ENCODE peak calls at places on chromosome 21, in seven cellular contexts. S, I, U, Z, L, P and X are unnamed samples.

GRCh38 chr21:38159355-38159754 is 97.4 kb upstream of the KCNJ15 start:
- DNase-seq in S (peak), I (peak), U (peak), Z (peak), L (peak), P (peak), X (peak)

GRCh38 chr21:17051054-17051453 is 461.8 kb upstream of the CXADR start:
- DNase-seq in S (no peak), I (peak), U (no peak), Z (no peak), L (no peak), P (peak), X (no peak)

GRCh38 chr21:44701541-44701940 is 4.6 kb downstream of the KRTAP10-12 start:
- DNase-seq in S (no peak), I (no peak), U (no peak), Z (no peak), L (no peak), P (no peak), X (no peak)

GRCh38 chr21:44449473-44450363 is 5.6 kb upstream of the LRRC3 start:
- DNase-seq in S (peak), I (no peak), U (no peak), Z (no peak), L (no peak), P (no peak), X (no peak)

GRCh38 chr21:32524010-32524719 is 61.2 kb downstream of the TCP10L start:
- DNase-seq in S (no peak), I (peak), U (peak), Z (no peak), L (no peak), P (no peak), X (peak)

GRCh38 chr21:16532841-16533240 is 803.1 kb downstream of the USP25 start:
- DNase-seq in S (no peak), I (no peak), U (peak), Z (no peak), L (no peak), P (no peak), X (no peak)

GRCh38 chr21:31351973-31352372 is 7.9 kb upstream of the TIAM1 start:
- DNase-seq in S (no peak), I (no peak), U (no peak), Z (no peak), L (no peak), P (peak), X (no peak)

GRCh38 chr21:38993561-38993960 is 187.8 kb downstream of the ETS2 start:
- DNase-seq in S (no peak), I (no peak), U (peak), Z (no peak), L (no peak), P (no peak), X (peak)

GRCh38 chr21:43286196-43286595 is 117.4 kb downstream of the CRYAA start:
- DNase-seq in S (no peak), I (no peak), U (no peak), Z (no peak), L (no peak), P (peak), X (no peak)

GRCh38 chr21:44085491-44086321 is 21.5 kb upstream of the PWP2 start:
- DNase-seq in S (no peak), I (no peak), U (no peak), Z (no peak), L (no peak), P (no peak), X (no peak)

GRCh38 chr21:38293765-38294164 is 37.0 kb downstream of the KCNJ15 start:
- DNase-seq in S (no peak), I (no peak), U (no peak), Z (no peak), L (no peak), P (no peak), X (no peak)

GRCh38 chr21:28833181-28833580 is 159.5 kb downstream of the LTN1 start:
- DNase-seq in S (no peak), I (no peak), U (peak), Z (no peak), L (no peak), P (no peak), X (peak)

GRCh38 chr21:15480160-15480559 is 249.6 kb upstream of the USP25 start:
- DNase-seq in S (no peak), I (no peak), U (no peak), Z (no peak), L (no peak), P (no peak), X (no peak)

GRCh38 chr21:26797878-26798456 is 47.2 kb downstream of the ADAMTS1 start:
- DNase-seq in S (no peak), I (no peak), U (no peak), Z (no peak), L (no peak), P (no peak), X (no peak)

GRCh38 chr21:38165466-38166213 is 91.2 kb upstream of the KCNJ15 start:
- DNase-seq in S (no peak), I (no peak), U (peak), Z (no peak), L (no peak), P (no peak), X (peak)

GRCh38 chr21:17925900-17926299 is 106.7 kb upstream of the C21orf91 start:
- DNase-seq in S (no peak), I (peak), U (peak), Z (no peak), L (no peak), P (no peak), X (peak)

GRCh38 chr21:38448619-38449186 is 49.6 kb downstream of the ERG start:
- DNase-seq in S (peak), I (peak), U (no peak), Z (no peak), L (peak), P (no peak), X (no peak)

GRCh38 chr21:14989359-14989758 is 75.4 kb downstream of the NRIP1 start:
- DNase-seq in S (no peak), I (no peak), U (peak), Z (no peak), L (no peak), P (no peak), X (no peak)

GRCh38 chr21:28615276-28615675 is 377.4 kb downstream of the LTN1 start:
- DNase-seq in S (no peak), I (peak), U (peak), Z (no peak), L (no peak), P (peak), X (no peak)

GRCh38 chr21:32520885-32521735 is 64.2 kb downstream of the TCP10L start:
- DNase-seq in S (no peak), I (no peak), U (peak), Z (no peak), L (no peak), P (peak), X (peak)

GRCh38 chr21:30839304-30839703 is 9.7 kb upstream of the KRTAP7-1 start:
- DNase-seq in S (peak), I (peak), U (no peak), Z (peak), L (peak), P (peak), X (no peak)

GRCh38 chr21:31426235-31426797 is 82.3 kb upstream of the TIAM1 start:
- DNase-seq in S (no peak), I (no peak), U (no peak), Z (no peak), L (no peak), P (no peak), X (no peak)

GRCh38 chr21:7947422-7947821 is 2574.0 kb upstream of the TPTE start:
- DNase-seq in S (no peak), I (no peak), U (no peak), Z (no peak), L (no peak), P (no peak), X (no peak)

GRCh38 chr21:16193758-16194606 is 464.2 kb downstream of the USP25 start:
- DNase-seq in S (peak), I (peak), U (peak), Z (peak), L (peak), P (peak), X (peak)

GRCh38 chr21:21268061-21268471 is 269.9 kb downstream of the NCAM2 start:
- DNase-seq in S (no peak), I (peak), U (peak), Z (no peak), L (no peak), P (no peak), X (no peak)

GRCh38 chr21:17003221-17003620 is 509.6 kb upstream of the CXADR start:
- DNase-seq in S (no peak), I (peak), U (peak), Z (no peak), L (no peak), P (no peak), X (peak)

GRCh38 chr21:16199539-16199938 is 469.8 kb downstream of the USP25 start:
- DNase-seq in S (no peak), I (no peak), U (no peak), Z (no peak), L (no peak), P (no peak), X (no peak)

GRCh38 chr21:31198575-31198974 is 145.5 kb downstream of the TIAM1 start:
- DNase-seq in S (no peak), I (peak), U (peak), Z (no peak), L (peak), P (peak), X (peak)

GRCh38 chr21:28445081-28445830 is 547.4 kb downstream of the LTN1 start:
- DNase-seq in S (no peak), I (no peak), U (peak), Z (no peak), L (no peak), P (no peak), X (peak)

GRCh38 chr21:14486869-14487268 is 59.2 kb downstream of the SAMSN1 start:
- DNase-seq in S (no peak), I (no peak), U (no peak), Z (no peak), L (no peak), P (no peak), X (no peak)

GRCh38 chr21:45004481-45005263 is 64.8 kb downstream of the SLX9 start:
- DNase-seq in S (no peak), I (no peak), U (peak), Z (no peak), L (no peak), P (peak), X (no peak)

GRCh38 chr21:15986277-15986676 is 256.5 kb downstream of the USP25 start:
- DNase-seq in S (no peak), I (peak), U (no peak), Z (no peak), L (no peak), P (no peak), X (no peak)

GRCh38 chr21:44712203-44713028 is 1.0 kb upstream of the TSPEAR start:
- DNase-seq in S (peak), I (no peak), U (no peak), Z (no peak), L (no peak), P (no peak), X (no peak)

GRCh38 chr21:20646431-20646830 is 351.8 kb upstream of the NCAM2 start:
- DNase-seq in S (no peak), I (no peak), U (no peak), Z (no peak), L (no peak), P (no peak), X (no peak)

GRCh38 chr21:29185172-29185571 is 54.7 kb downstream of the MAP3K7CL start:
- DNase-seq in S (no peak), I (no peak), U (peak), Z (no peak), L (no peak), P (no peak), X (no peak)

GRCh38 chr21:17513214-17514123 is 626 bp downstream of the CXADR start:
- DNase-seq in S (peak), I (peak), U (no peak), Z (no peak), L (peak), P (no peak), X (peak)

GRCh38 chr21:21632926-21633325 is 634.7 kb downstream of the NCAM2 start:
- DNase-seq in S (no peak), I (no peak), U (no peak), Z (no peak), L (no peak), P (no peak), X (no peak)

GRCh38 chr21:32278068-32278467 is 781 bp downstream of the MIS18A start:
- DNase-seq in S (no peak), I (peak), U (no peak), Z (no peak), L (no peak), P (no peak), X (peak)

GRCh38 chr21:46308431-46308830 is 15.2 kb downstream of the C21orf58 start:
- DNase-seq in S (no peak), I (no peak), U (no peak), Z (no peak), L (no peak), P (no peak), X (no peak)
- H3K23ac ChIP-seq in S (no peak), I (no peak), U (no peak), Z (no peak), L (no peak), P (no peak), X (no peak)

GRCh38 chr21:36064085-36064460 is 3.7 kb upstream of the SETD4 start:
- DNase-seq in S (no peak), I (no peak), U (no peak), Z (no peak), L (no peak), P (no peak), X (no peak)
- H3K23ac ChIP-seq in S (no peak), I (no peak), U (no peak), Z (no peak), L (no peak), P (no peak), X (no peak)

DNA sequence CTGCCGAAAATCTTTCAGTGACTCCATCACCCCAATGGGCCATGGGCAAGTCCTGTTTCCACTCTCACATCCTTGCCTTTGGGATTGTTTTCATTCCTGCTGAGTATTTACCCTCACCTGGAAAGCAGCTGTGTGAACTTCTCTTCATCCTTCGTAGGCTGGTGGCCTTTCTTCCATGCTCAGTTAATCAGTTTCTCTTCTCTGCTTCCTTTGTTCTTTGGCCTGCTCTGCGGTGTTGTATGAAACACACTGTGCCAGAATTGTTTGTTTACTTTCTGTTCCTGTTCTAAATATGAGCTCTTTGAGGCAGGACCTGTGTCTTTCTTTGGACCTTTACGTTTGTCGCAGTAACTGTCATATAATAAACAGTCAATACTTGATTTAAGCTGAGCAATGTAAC is 48.6 kb downstream of the ITSN1 start:
- DNase-seq in S (no peak), I (no peak), U (no peak), Z (no peak), L (no peak), P (no peak), X (no peak)
- H3K23ac ChIP-seq in S (no peak), I (no peak), U (no peak), Z (no peak), L (no peak), P (no peak), X (no peak)

GRCh38 chr21:40349591-40349990 is 482.4 kb downstream of the PCP4 start:
- DNase-seq in S (no peak), I (no peak), U (no peak), Z (no peak), L (no peak), P (no peak), X (no peak)

GRCh38 chr21:40351006-40351405 is 483.8 kb downstream of the PCP4 start:
- DNase-seq in S (no peak), I (no peak), U (no peak), Z (no peak), L (no peak), P (no peak), X (no peak)

GRCh38 chr21:40340357-40340756 is 473.1 kb downstream of the PCP4 start:
- DNase-seq in S (no peak), I (no peak), U (no peak), Z (no peak), L (no peak), P (no peak), X (no peak)

GRCh38 chr21:40345700-40346099 is 478.5 kb downstream of the PCP4 start:
- DNase-seq in S (no peak), I (no peak), U (no peak), Z (no peak), L (no peak), P (no peak), X (no peak)
- H3K23ac ChIP-seq in S (no peak), I (no peak), U (no peak), Z (no peak), L (no peak), P (no peak), X (no peak)

GRCh38 chr21:42233067-42233981 is 14.4 kb downstream of the ABCG1 start:
- DNase-seq in S (peak), I (peak), U (peak), Z (no peak), L (no peak), P (peak), X (peak)
- H3K23ac ChIP-seq in S (no peak), I (no peak), U (no peak), Z (no peak), L (no peak), P (no peak), X (no peak)